ENCODE peak calls at places on chromosome 6, in nine cellular contexts. Q is adrenal gland; B is sigmoid colon; W is thoracic aorta; H is fibroblast of pulmonary artery; I is pancreas; V is uterus; Y is kidney; C is CD8-positive, alpha-beta T cell. X is an unnamed sample.

GRCh38 chr6:154805288-154805911 is 72.2 kb downstream of the SCAF8 start:
- DNase-seq in Q (peak), B (no peak), W (no peak), H (peak), I (no peak), V (no peak), Y (no peak), C (no peak), X (no peak)

GRCh38 chr6:148431413-148431812 is 88.8 kb downstream of the SASH1 start:
- DNase-seq in Q (no peak), B (no peak), W (no peak), H (no peak), I (no peak), V (no peak), Y (peak), C (no peak), X (no peak)

GRCh38 chr6:31068738-31069340 is 43.5 kb downstream of the C6orf15 start:
- DNase-seq in Q (peak), B (peak), W (peak), H (peak), I (peak), V (peak), Y (peak), C (peak), X (peak)

GRCh38 chr6:55524441-55524840 is 54.6 kb downstream of the HMGCLL1 start:
- DNase-seq in Q (no peak), B (no peak), W (no peak), H (no peak), I (no peak), V (no peak), Y (no peak), C (no peak), X (no peak)

GRCh38 chr6:160974304-160974771 is 17.2 kb upstream of the MAP3K4 start:
- DNase-seq in Q (peak), B (peak), W (no peak), H (peak), I (peak), V (peak), Y (peak), C (no peak), X (no peak)

GRCh38 chr6:159961523-159961922 is 7.4 kb upstream of the IGF2R start:
- DNase-seq in Q (no peak), B (no peak), W (no peak), H (no peak), I (no peak), V (no peak), Y (no peak), C (no peak), X (no peak)

GRCh38 chr6:158170656-158171081 is 2.5 kb downstream of the GTF2H5 start:
- DNase-seq in Q (peak), B (no peak), W (no peak), H (peak), I (no peak), V (no peak), Y (no peak), C (no peak), X (no peak)

GRCh38 chr6:29516108-29516507 is 28.4 kb upstream of the MAS1L start:
- DNase-seq in Q (no peak), B (no peak), W (no peak), H (peak), I (no peak), V (no peak), Y (no peak), C (peak), X (no peak)

GRCh38 chr6:45558858-45559257 is 181.1 kb upstream of the SUPT3H start:
- DNase-seq in Q (no peak), B (no peak), W (no peak), H (no peak), I (no peak), V (no peak), Y (no peak), C (no peak), X (no peak)

GRCh38 chr6:108526739-108527174 is 34.0 kb upstream of the FOXO3 start:
- DNase-seq in Q (peak), B (no peak), W (no peak), H (peak), I (peak), V (no peak), Y (no peak), C (no peak), X (no peak)

GRCh38 chr6:45901777-45902650 is 113.6 kb downstream of the CLIC5 start:
- DNase-seq in Q (no peak), B (no peak), W (no peak), H (no peak), I (no peak), V (no peak), Y (no peak), C (no peak), X (no peak)

GRCh38 chr6:159729598-159729997 is 2.3 kb downstream of the WTAP start:
- DNase-seq in Q (no peak), B (no peak), W (no peak), H (peak), I (no peak), V (no peak), Y (no peak), C (no peak), X (no peak)

GRCh38 chr6:215335-216034 is 76.8 kb upstream of the DUSP22 start:
- DNase-seq in Q (no peak), B (no peak), W (no peak), H (no peak), I (no peak), V (no peak), Y (no peak), C (peak), X (no peak)

GRCh38 chr6:96150431-96150830 is 134.7 kb downstream of the FUT9 start:
- DNase-seq in Q (no peak), B (no peak), W (no peak), H (no peak), I (no peak), V (no peak), Y (no peak), C (no peak), X (no peak)

GRCh38 chr6:72974276-72974675 is 251.0 kb downstream of the KHDC1L start:
- DNase-seq in Q (no peak), B (no peak), W (no peak), H (no peak), I (no peak), V (peak), Y (no peak), C (no peak), X (no peak)

GRCh38 chr6:163463180-163463579 is 48.7 kb downstream of the QKI start:
- DNase-seq in Q (no peak), B (no peak), W (no peak), H (no peak), I (no peak), V (no peak), Y (no peak), C (no peak), X (no peak)

GRCh38 chr6:156883497-156884252 is 106.5 kb downstream of the ARID1B start:
- DNase-seq in Q (no peak), B (no peak), W (no peak), H (no peak), I (peak), V (no peak), Y (no peak), C (no peak), X (no peak)

GRCh38 chr6:134161036-134161435 is 108.6 kb upstream of the SLC2A12 start:
- DNase-seq in Q (no peak), B (no peak), W (no peak), H (peak), I (no peak), V (no peak), Y (no peak), C (no peak), X (no peak)

GRCh38 chr6:145453376-145453775 is 281.9 kb downstream of the EPM2A start:
- DNase-seq in Q (no peak), B (no peak), W (no peak), H (peak), I (no peak), V (no peak), Y (no peak), C (no peak), X (no peak)

GRCh38 chr6:22413681-22414305 is 117.0 kb upstream of the PRL start:
- DNase-seq in Q (peak), B (no peak), W (no peak), H (peak), I (no peak), V (no peak), Y (no peak), C (no peak), X (no peak)

GRCh38 chr6:125099211-125100017 is 54.2 kb upstream of the TPD52L1 start:
- DNase-seq in Q (peak), B (peak), W (peak), H (peak), I (peak), V (peak), Y (peak), C (no peak), X (peak)

GRCh38 chr6:5466459-5466858 is 205.1 kb downstream of the FARS2 start:
- DNase-seq in Q (peak), B (no peak), W (no peak), H (peak), I (no peak), V (no peak), Y (no peak), C (no peak), X (no peak)

GRCh38 chr6:12028194-12028593 is 16.1 kb downstream of the HIVEP1 start:
- DNase-seq in Q (no peak), B (no peak), W (no peak), H (no peak), I (no peak), V (no peak), Y (no peak), C (no peak), X (no peak)

GRCh38 chr6:148635070-148635743 is 111.6 kb upstream of the UST start:
- DNase-seq in Q (no peak), B (no peak), W (no peak), H (no peak), I (no peak), V (no peak), Y (no peak), C (no peak), X (no peak)

GRCh38 chr6:155264704-155265320 is 999 bp downstream of the CLDN20 start:
- DNase-seq in Q (no peak), B (no peak), W (no peak), H (no peak), I (no peak), V (no peak), Y (no peak), C (no peak), X (peak)

GRCh38 chr6:43089874-43090556 is 13.9 kb downstream of the PTK7 start:
- DNase-seq in Q (no peak), B (no peak), W (no peak), H (no peak), I (no peak), V (no peak), Y (peak), C (no peak), X (no peak)

GRCh38 chr6:40074292-40075050 is 140.2 kb upstream of the MOCS1 start:
- DNase-seq in Q (no peak), B (no peak), W (no peak), H (no peak), I (no peak), V (no peak), Y (no peak), C (no peak), X (no peak)

GRCh38 chr6:42099340-42100028 is 42.9 kb downstream of the C6orf132 start:
- DNase-seq in Q (peak), B (no peak), W (no peak), H (peak), I (peak), V (peak), Y (peak), C (no peak), X (no peak)

GRCh38 chr6:88367248-88367647 is 201.1 kb upstream of the CNR1 start:
- DNase-seq in Q (no peak), B (no peak), W (no peak), H (no peak), I (no peak), V (no peak), Y (no peak), C (no peak), X (no peak)

GRCh38 chr6:30957716-30958115 is 16.9 kb downstream of the MUCL3 start:
- DNase-seq in Q (no peak), B (no peak), W (no peak), H (no peak), I (no peak), V (no peak), Y (no peak), C (no peak), X (no peak)

GRCh38 chr6:70254784-70255183 is 48.1 kb downstream of the COL9A1 start:
- DNase-seq in Q (no peak), B (no peak), W (no peak), H (no peak), I (no peak), V (no peak), Y (no peak), C (no peak), X (no peak)

GRCh38 chr6:34247481-34248197 is 1.2 kb downstream of the SMIM29 start:
- DNase-seq in Q (no peak), B (peak), W (no peak), H (no peak), I (no peak), V (no peak), Y (peak), C (no peak), X (no peak)
- H3K4me3 ChIP-seq in Q (no peak), B (peak), W (peak), H (peak), I (no peak), V (no peak), Y (no peak), C (peak), X (peak)

GRCh38 chr6:119284861-119285521 is 64.6 kb downstream of the MAN1A1 start:
- DNase-seq in Q (no peak), B (no peak), W (no peak), H (no peak), I (no peak), V (no peak), Y (no peak), C (no peak), X (peak)
- TF ChIP-seq CTCF in Q (no peak), B (no peak), W (no peak), H (peak), I (no peak), V (no peak), Y (no peak), C (no peak), X (peak)

GRCh38 chr6:165365371-165365770 is 56.0 kb upstream of the C6orf118 start:
- DNase-seq in Q (no peak), B (no peak), W (no peak), H (no peak), I (no peak), V (no peak), Y (no peak), C (no peak), X (no peak)
- H3K4me3 ChIP-seq in Q (no peak), B (no peak), W (no peak), H (no peak), I (no peak), V (no peak), Y (no peak), C (no peak), X (no peak)

GRCh38 chr6:150723857-150724256 is 124.2 kb downstream of the PLEKHG1 start:
- DNase-seq in Q (no peak), B (no peak), W (no peak), H (no peak), I (no peak), V (no peak), Y (no peak), C (no peak), X (peak)
- TF ChIP-seq CTCF in Q (no peak), B (no peak), W (no peak), H (no peak), I (no peak), V (no peak), Y (no peak), C (no peak), X (no peak)

GRCh38 chr6:137416376-137417109 is 77.7 kb downstream of the OLIG3 start:
- DNase-seq in Q (no peak), B (no peak), W (no peak), H (peak), I (no peak), V (no peak), Y (no peak), C (no peak), X (no peak)

GRCh38 chr6:137413482-137413881 is 80.7 kb downstream of the OLIG3 start:
- DNase-seq in Q (no peak), B (no peak), W (no peak), H (no peak), I (no peak), V (no peak), Y (no peak), C (no peak), X (no peak)

GRCh38 chr6:137415834-137416190 is 78.4 kb downstream of the OLIG3 start:
- DNase-seq in Q (no peak), B (no peak), W (no peak), H (no peak), I (no peak), V (no peak), Y (no peak), C (no peak), X (no peak)

GRCh38 chr6:137415127-137415833 is 78.9 kb downstream of the OLIG3 start:
- DNase-seq in Q (peak), B (peak), W (no peak), H (peak), I (peak), V (peak), Y (no peak), C (peak), X (peak)

DNA sequence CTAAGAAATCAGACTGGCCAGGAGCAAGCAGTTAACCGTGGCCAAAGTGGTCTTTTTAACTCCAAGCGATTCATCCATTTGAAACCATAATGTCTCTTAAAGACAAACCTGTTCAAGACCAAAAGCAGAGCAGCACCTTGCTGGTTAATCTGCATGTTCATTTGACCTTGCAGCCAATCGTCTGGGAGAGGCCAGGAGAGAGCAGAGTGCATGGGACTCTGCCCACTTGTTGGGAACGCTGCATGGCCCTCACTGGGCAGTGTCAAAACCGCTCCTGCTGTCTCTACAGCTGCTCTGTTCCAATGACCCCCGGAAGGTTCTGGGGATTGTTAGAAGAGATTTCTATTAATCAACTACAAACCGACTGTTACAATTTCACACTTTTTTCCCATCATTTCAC is 79.6 kb downstream of the OLIG3 start:
- DNase-seq in Q (no peak), B (no peak), W (no peak), H (no peak), I (no peak), V (no peak), Y (no peak), C (no peak), X (no peak)
- H3K4me3 ChIP-seq in Q (no peak), B (peak), W (peak), H (no peak), I (no peak), V (no peak), Y (peak), C (peak), X (no peak)

DNA sequence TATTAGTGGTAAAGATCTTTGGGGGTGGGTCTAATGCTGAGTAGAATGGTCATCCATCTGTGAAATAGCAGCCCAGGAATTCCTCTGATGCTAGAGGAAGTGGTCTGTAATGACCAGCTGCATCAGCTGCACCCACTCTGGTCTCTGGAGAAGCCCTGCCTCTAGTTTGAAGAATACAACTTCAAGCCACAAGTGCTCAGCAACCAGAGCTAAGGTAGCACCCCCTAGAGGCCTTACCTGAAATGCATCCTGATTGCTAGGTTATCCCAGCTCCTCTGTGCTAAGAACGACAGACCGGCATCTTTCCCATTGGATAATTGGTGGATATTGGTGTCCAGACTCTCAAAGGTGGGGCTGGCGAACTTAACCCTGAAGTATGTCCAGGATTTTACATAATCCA is 58.2 kb downstream of the DNAH8 start:
- DNase-seq in Q (peak), B (no peak), W (no peak), H (peak), I (no peak), V (no peak), Y (no peak), C (no peak), X (peak)
- TF ChIP-seq CTCF in Q (no peak), B (no peak), W (no peak), H (peak), I (no peak), V (no peak), Y (no peak), C (no peak), X (peak)

DNA sequence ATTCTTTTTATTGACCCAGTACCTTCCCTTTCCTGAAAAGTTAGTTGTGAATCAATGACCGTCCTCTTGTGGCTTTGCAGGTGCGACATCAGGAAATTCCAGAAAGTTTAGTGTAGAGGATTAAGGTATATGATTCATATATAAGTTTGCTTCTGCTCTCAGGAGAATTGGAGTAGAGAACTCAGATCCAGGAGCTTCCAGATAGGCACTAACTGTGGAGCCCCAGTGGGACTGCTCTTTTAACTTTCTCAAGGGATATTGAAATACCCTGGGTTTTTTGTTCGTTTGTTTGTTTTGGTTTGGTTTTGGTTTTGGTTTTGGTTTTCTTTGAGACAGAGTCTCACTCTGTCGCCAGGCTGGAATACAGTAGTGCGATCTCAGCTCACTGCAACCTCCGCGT is 9.5 kb downstream of the TAAR2 start:
- DNase-seq in Q (no peak), B (no peak), W (no peak), H (no peak), I (no peak), V (no peak), Y (no peak), C (no peak), X (no peak)
- H3K4me3 ChIP-seq in Q (no peak), B (no peak), W (no peak), H (no peak), I (no peak), V (no peak), Y (no peak), C (no peak), X (no peak)